ENCODE peak calls at places on chromosomes 1 and 21, in four cellular contexts. F, R, P and U are unnamed samples.
A peak's percentile ranks its signal among the peaks of the same experiment; 100 is the strongest.

GRCh38 chr1:24443241-24443656 is 27.6 kb downstream of the NIPAL3 start:
- DNase-seq in P (no peak), R (no peak), F (no peak), U (no peak)

GRCh38 chr1:114286179-114286578 is 132.5 kb upstream of the SYT6 start:
- DNase-seq in P (no peak), F (no peak), R (no peak), U (no peak)

GRCh38 chr1:6578624-6579373 is 995 bp upstream of the ZBTB48 start:
- DNase-seq in P (no peak), R (no peak), F (no peak), U (no peak)

GRCh38 chr1:15056515-15057285 is 96.8 kb upstream of the TMEM51 start:
- DNase-seq in R (no peak), F (no peak), P (no peak), U (no peak)

GRCh38 chr1:109997204-109997866 is 12.8 kb downstream of the AHCYL1 start:
- DNase-seq in F (no peak), P (no peak), R (no peak), U (no peak)

GRCh38 chr1:209106861-209107260 is 476.7 kb upstream of the CAMK1G start:
- DNase-seq in P (no peak), R (no peak), F (no peak), U (no peak)

GRCh38 chr1:115184951-115185331 is 95.6 kb upstream of the TSPAN2 start:
- DNase-seq in F (no peak), P (no peak), R (no peak), U (no peak)

GRCh38 chr1:35666916-35667315 is 25.6 kb upstream of the PSMB2 start:
- DNase-seq in P (no peak), F (no peak), R (no peak), U (no peak)

GRCh38 chr21:16113052-16113715 is 383.4 kb downstream of the USP25 start:
- DNase-seq in F (no peak), P (no peak), R (no peak), U (no peak)

GRCh38 chr21:15797577-15798363 is 68.0 kb downstream of the USP25 start:
- DNase-seq in F (no peak), R (no peak), P (no peak), U (no peak)

GRCh38 chr1:236023926-236024565 is 40.8 kb downstream of the NID1 start:
- DNase-seq in R (no peak), P (no peak), F (no peak), U (no peak)

GRCh38 chr1:203700901-203701300 is 64.1 kb upstream of the LAX1 start:
- DNase-seq in F (no peak), P (no peak), R (no peak), U (no peak)

GRCh38 chr1:119009300-119009660 is 21.1 kb upstream of the TBX15 start:
- DNase-seq in R (no peak), F (no peak), P (no peak), U (no peak)

GRCh38 chr21:32388306-32388705 is 4.5 kb downstream of the URB1 start:
- DNase-seq in F (no peak), R (no peak), P (no peak), U (no peak)

GRCh38 chr1:211632808-211633522 is 42.5 kb downstream of the NEK2 start:
- DNase-seq in P (no peak), F (no peak), R (no peak), U (no peak)

GRCh38 chr1:43587594-43587993 is 56.9 kb downstream of the PTPRF start:
- DNase-seq in F (no peak), P (no peak), R (no peak), U (no peak)

GRCh38 chr1:243982451-243983018 is 68.5 kb upstream of the ZBTB18 start:
- DNase-seq in F (no peak), P (no peak), R (no peak), U (no peak)

GRCh38 chr21:35204850-35205564 is 155.9 kb upstream of the RUNX1 start:
- DNase-seq in F (no peak), P (peak; percentile 81), R (no peak), U (peak; percentile 42)

GRCh38 chr1:9317591-9318331 is 25.1 kb downstream of the SPSB1 start:
- DNase-seq in R (no peak), P (peak; percentile 74), F (no peak), U (peak; percentile 61)

GRCh38 chr1:18091660-18092446 is 15.7 kb upstream of the IGSF21 start:
- DNase-seq in F (no peak), P (no peak), R (no peak), U (no peak)

GRCh38 chr1:13996334-13996733 is 296.3 kb downstream of the PRDM2 start:
- DNase-seq in R (no peak), P (no peak), F (no peak), U (no peak)

GRCh38 chr1:179082308-179083030 is 599 bp downstream of the TOR3A start:
- DNase-seq in P (no peak), R (peak; percentile 33), F (peak; percentile 16), U (no peak)

GRCh38 chr1:15038232-15039016 is 115.1 kb upstream of the TMEM51 start:
- DNase-seq in R (no peak), F (no peak), P (no peak), U (no peak)

GRCh38 chr1:117396074-117396473 is 28.8 kb downstream of the MAN1A2 start:
- DNase-seq in F (no peak), R (no peak), P (no peak), U (no peak)

GRCh38 chr1:234616644-234617043 is 6.7 kb upstream of the IRF2BP2 start:
- DNase-seq in P (no peak), R (no peak), F (no peak), U (no peak)

GRCh38 chr1:222404710-222405109 is 143.2 kb downstream of the HHIPL2 start:
- DNase-seq in P (no peak), F (no peak), R (no peak), U (no peak)

GRCh38 chr1:95742591-95743089 is 508.6 kb downstream of the RWDD3 start:
- DNase-seq in P (no peak), R (no peak), F (no peak), U (no peak)

GRCh38 chr1:55280731-55281130 is 65.6 kb upstream of the USP24 start:
- DNase-seq in P (no peak), F (no peak), R (no peak), U (no peak)

GRCh38 chr1:53349369-53349705 is 21.5 kb upstream of the LRP8 start:
- DNase-seq in R (no peak), F (no peak), P (no peak), U (no peak)